ENCODE peak calls at places on chromosomes 1 and 21, in ten cellular contexts. G is DND-41; V is GM18507; K is iPS-NIHi11; A is activated CD4-positive, alpha-beta memory T cell treated with anti-CD3 and anti-CD28 coated beads, Interleukin-2, amount 10 ng/mL, durations not matched to agents 7 days and 5 days; Z is effector memory CD8-positive, alpha-beta T cell; O is NCI-H1092 treated with DMSO at 0.1 percent for 48 hours; Q is brain microvascular endothelial cell; M is EL; H is iris pigment epithelial cell. L is an unnamed sample.

GRCh38 chr1:48677306-48678287 is 99.1 kb downstream of the BEND5 start:
- DNase-seq in G (peak), V (no peak), K (peak), A (peak), Z (peak), O (peak), Q (peak), M (peak), H (peak), L (peak)

GRCh38 chr1:34781071-34781843 is at the start of gene GJB3:
- DNase-seq in G (no peak), V (no peak), K (peak), A (no peak), Z (no peak), O (no peak), Q (no peak), M (no peak), H (no peak), L (no peak)

GRCh38 chr1:68231627-68232303 is 558 bp downstream of the WLS start:
- DNase-seq in G (no peak), V (no peak), K (peak), A (no peak), Z (no peak), O (peak), Q (peak), M (peak), H (peak), L (no peak)

GRCh38 chr21:44533121-44533890 is 6.7 kb downstream of the KRTAP10-1 start:
- DNase-seq in G (no peak), V (no peak), K (no peak), A (no peak), Z (no peak), O (no peak), Q (no peak), M (no peak), H (no peak), L (no peak)

GRCh38 chr1:208000001-208000400 is 89.1 kb upstream of the CD34 start:
- DNase-seq in G (no peak), V (no peak), K (no peak), A (no peak), Z (no peak), O (no peak), Q (no peak), M (no peak), H (no peak), L (no peak)

GRCh38 chr1:225772323-225772768 is 5.3 kb upstream of the SRP9 start:
- DNase-seq in G (peak), V (peak), K (peak), A (peak), Z (no peak), O (peak), Q (peak), M (peak), H (peak), L (peak)

GRCh38 chr1:97384294-97384952 is 536.4 kb downstream of the DPYD start:
- DNase-seq in G (no peak), V (no peak), K (no peak), A (no peak), Z (no peak), O (no peak), Q (peak), M (peak), H (peak), L (no peak)

GRCh38 chr1:41218152-41218551 is 24.0 kb downstream of the SCMH1 start:
- DNase-seq in G (no peak), V (no peak), K (no peak), A (no peak), Z (no peak), O (no peak), Q (no peak), M (no peak), H (no peak), L (no peak)

GRCh38 chr1:70017770-70018169 is 187.6 kb downstream of the LRRC40 start:
- DNase-seq in G (no peak), V (no peak), K (no peak), A (no peak), Z (no peak), O (no peak), Q (no peak), M (no peak), H (peak), L (no peak)

GRCh38 chr1:17293681-17294415 is 14.1 kb upstream of the PADI4 start:
- DNase-seq in G (no peak), V (no peak), K (no peak), A (no peak), Z (no peak), O (peak), Q (no peak), M (no peak), H (no peak), L (no peak)

GRCh38 chr1:42934111-42934510 is 24.6 kb downstream of the SLC2A1 start:
- DNase-seq in G (no peak), V (no peak), K (no peak), A (no peak), Z (no peak), O (no peak), Q (no peak), M (no peak), H (no peak), L (no peak)

GRCh38 chr1:41389009-41389408 is 27.8 kb downstream of the FOXO6 start:
- DNase-seq in G (no peak), V (no peak), K (no peak), A (no peak), Z (no peak), O (no peak), Q (no peak), M (no peak), H (no peak), L (no peak)

GRCh38 chr1:225253784-225254183 is 174.1 kb downstream of the LBR start:
- DNase-seq in G (no peak), V (no peak), K (no peak), A (no peak), Z (no peak), O (no peak), Q (no peak), M (peak), H (peak), L (no peak)

GRCh38 chr1:205589618-205590456 is 42.0 kb downstream of the ELK4 start:
- DNase-seq in G (no peak), V (no peak), K (no peak), A (no peak), Z (no peak), O (no peak), Q (no peak), M (no peak), H (no peak), L (no peak)

GRCh38 chr21:43719748-43720538 is 1.0 kb downstream of the PDXK start:
- DNase-seq in G (no peak), V (no peak), K (no peak), A (no peak), Z (peak), O (no peak), Q (no peak), M (no peak), H (no peak), L (peak)

GRCh38 chr1:209266590-209267172 is 316.8 kb upstream of the CAMK1G start:
- DNase-seq in G (no peak), V (no peak), K (no peak), A (no peak), Z (no peak), O (no peak), Q (no peak), M (no peak), H (peak), L (no peak)

GRCh38 chr1:208047975-208048374 is 137.1 kb upstream of the CD34 start:
- DNase-seq in G (no peak), V (no peak), K (no peak), A (no peak), Z (no peak), O (no peak), Q (no peak), M (no peak), H (no peak), L (no peak)

GRCh38 chr1:66938618-66939017 is 13.8 kb downstream of the MIER1 start:
- DNase-seq in G (no peak), V (no peak), K (no peak), A (no peak), Z (no peak), O (no peak), Q (no peak), M (peak), H (peak), L (no peak)

GRCh38 chr1:163821679-163822078 is 499.9 kb downstream of the NUF2 start:
- DNase-seq in G (no peak), V (no peak), K (no peak), A (no peak), Z (no peak), O (no peak), Q (no peak), M (no peak), H (no peak), L (no peak)

GRCh38 chr1:54249798-54250497 is 50.0 kb downstream of the MRPL37 start:
- DNase-seq in G (no peak), V (no peak), K (peak), A (no peak), Z (no peak), O (no peak), Q (peak), M (peak), H (peak), L (no peak)

GRCh38 chr1:59516881-59517280 is 220.0 kb downstream of the FGGY start:
- DNase-seq in G (no peak), V (no peak), K (no peak), A (no peak), Z (no peak), O (no peak), Q (peak), M (no peak), H (peak), L (no peak)

GRCh38 chr1:163928080-163928479 is 606.3 kb downstream of the NUF2 start:
- DNase-seq in G (no peak), V (no peak), K (no peak), A (no peak), Z (no peak), O (peak), Q (no peak), M (no peak), H (no peak), L (no peak)

GRCh38 chr1:229373395-229373794 is 30.5 kb upstream of the CCSAP start:
- DNase-seq in G (no peak), V (no peak), K (no peak), A (no peak), Z (no peak), O (no peak), Q (no peak), M (no peak), H (no peak), L (no peak)

GRCh38 chr1:103180660-103181059 is 72.3 kb upstream of the COL11A1 start:
- DNase-seq in G (no peak), V (no peak), K (no peak), A (no peak), Z (no peak), O (no peak), Q (peak), M (peak), H (peak), L (no peak)

GRCh38 chr1:167658574-167659328 is 28.7 kb downstream of the RCSD1 start:
- DNase-seq in G (no peak), V (no peak), K (no peak), A (no peak), Z (no peak), O (no peak), Q (no peak), M (no peak), H (no peak), L (no peak)

GRCh38 chr1:47635597-47635996 is 197.8 kb downstream of the FOXD2 start:
- DNase-seq in G (no peak), V (no peak), K (no peak), A (no peak), Z (no peak), O (no peak), Q (no peak), M (no peak), H (peak), L (no peak)

GRCh38 chr1:25900209-25900608 is 6.0 kb downstream of the STMN1 start:
- DNase-seq in G (no peak), V (no peak), K (no peak), A (no peak), Z (no peak), O (no peak), Q (no peak), M (no peak), H (no peak), L (no peak)

GRCh38 chr1:15245593-15246325 is 1.3 kb upstream of the FHAD1 start:
- DNase-seq in G (no peak), V (no peak), K (no peak), A (no peak), Z (no peak), O (no peak), Q (no peak), M (peak), H (peak), L (no peak)

GRCh38 chr1:4736254-4736653 is 81.8 kb downstream of the AJAP1 start:
- DNase-seq in G (peak), V (no peak), K (no peak), A (no peak), Z (no peak), O (no peak), Q (no peak), M (no peak), H (peak), L (no peak)

GRCh38 chr1:23791434-23792047 is 596 bp downstream of the LYPLA2 start:
- DNase-seq in G (no peak), V (no peak), K (peak), A (peak), Z (peak), O (peak), Q (no peak), M (peak), H (no peak), L (no peak)

GRCh38 chr1:246012271-246012854 is 494.7 kb downstream of the SMYD3 start:
- DNase-seq in G (peak), V (no peak), K (peak), A (no peak), Z (no peak), O (peak), Q (no peak), M (peak), H (peak), L (no peak)

GRCh38 chr1:215923129-215923824 is 356.2 kb downstream of the KCTD3 start:
- DNase-seq in G (no peak), V (no peak), K (no peak), A (no peak), Z (no peak), O (no peak), Q (no peak), M (peak), H (peak), L (no peak)

GRCh38 chr1:177883581-177883980 is 86.3 kb downstream of the SEC16B start:
- DNase-seq in G (no peak), V (no peak), K (no peak), A (no peak), Z (no peak), O (no peak), Q (no peak), M (no peak), H (no peak), L (no peak)